ENCODE peak calls at places on chromosomes 7 and 10, in five cellular contexts. X is skeletal muscle cell; U is EH; G is activated CD4-positive, alpha-beta T cell treated with anti-CD3 and anti-CD28 coated beads, Interleukin-2, amount 50 U/mL, for 48 hours; F is colonic mucosa. L is an unnamed sample.

GRCh38 chr7:3859436-3859835 is 558.4 kb downstream of the SDK1 start:
- DNase-seq in U (no peak), F (no peak), G (no peak), X (no peak), L (no peak)

GRCh38 chr10:131180086-131180485 is 131.4 kb downstream of the TCERG1L start:
- DNase-seq in X (no peak), G (no peak), U (no peak), F (no peak), L (no peak)

GRCh38 chr10:116385311-116385710 is 42.3 kb upstream of the PNLIPRP3 start:
- DNase-seq in X (no peak), G (no peak), F (no peak), U (no peak), L (no peak)

GRCh38 chr10:111515264-111515663 is 438.4 kb downstream of the ADRA2A start:
- DNase-seq in X (no peak), F (no peak), U (no peak), G (no peak), L (no peak)

GRCh38 chr7:47327698-47328391 is 254.1 kb downstream of the TNS3 start:
- DNase-seq in U (peak), F (peak), G (no peak), X (peak), L (peak)

GRCh38 chr10:6592080-6592479 is 12.0 kb upstream of the PRKCQ start:
- DNase-seq in G (no peak), X (no peak), U (no peak), F (no peak), L (no peak)

GRCh38 chr7:107940951-107941350 is 50.0 kb downstream of the DLD start:
- DNase-seq in X (no peak), U (no peak), F (no peak), G (no peak), L (no peak)

GRCh38 chr7:3544202-3544601 is 243.2 kb downstream of the SDK1 start:
- DNase-seq in X (no peak), F (no peak), G (no peak), U (no peak), L (no peak)

GRCh38 chr10:119335671-119336353 is 128.4 kb downstream of the GRK5 start:
- DNase-seq in G (no peak), U (peak), F (no peak), X (no peak), L (no peak)

GRCh38 chr7:87345962-87346371 is 503 bp downstream of the CROT start:
- DNase-seq in X (no peak), U (no peak), F (no peak), G (no peak), L (no peak)

GRCh38 chr10:49599546-49599945 is 10.6 kb upstream of the SLC18A3 start:
- DNase-seq in G (no peak), U (no peak), X (no peak), F (peak), L (no peak)

GRCh38 chr7:135204271-135204872 is 7.0 kb downstream of the WDR91 start:
- DNase-seq in U (peak), X (no peak), F (no peak), G (no peak), L (no peak)

GRCh38 chr7:95545007-95545615 is 51.2 kb downstream of the PDK4 start:
- DNase-seq in F (peak), X (peak), G (no peak), U (peak), L (peak)

GRCh38 chr7:47759056-47759706 is 177.3 kb upstream of the TNS3 start:
- DNase-seq in G (no peak), X (no peak), F (no peak), U (peak), L (no peak)

GRCh38 chr7:124723012-124723411 is 42.6 kb downstream of the GPR37 start:
- DNase-seq in G (no peak), X (peak), U (peak), F (no peak), L (no peak)

GRCh38 chr7:152583006-152583405 is 92.9 kb downstream of the XRCC2 start:
- DNase-seq in X (no peak), F (no peak), G (no peak), U (no peak), L (no peak)

GRCh38 chr10:98096731-98097130 is 37.7 kb upstream of the R3HCC1L start:
- DNase-seq in X (no peak), G (no peak), U (no peak), F (no peak), L (no peak)

GRCh38 chr7:4665661-4666060 is 16.4 kb upstream of the FOXK1 start:
- DNase-seq in G (no peak), X (peak), F (no peak), U (peak), L (no peak)

GRCh38 chr7:38448842-38449241 is 175.4 kb upstream of the TARP start:
- DNase-seq in X (no peak), U (no peak), F (no peak), G (no peak), L (no peak)

GRCh38 chr7:167976-168791 is 24.2 kb upstream of the FAM20C start:
- DNase-seq in G (no peak), U (no peak), F (peak), X (no peak), L (no peak)

GRCh38 chr7:11473807-11474424 is 358.1 kb downstream of the THSD7A start:
- DNase-seq in G (no peak), F (no peak), X (no peak), U (no peak), L (no peak)

GRCh38 chr10:104328916-104329710 is 9.2 kb downstream of the ITPRIP start:
- DNase-seq in X (peak), F (no peak), G (peak), U (peak), L (peak)

GRCh38 chr10:83991986-83992753 is 147.1 kb upstream of the GHITM start:
- DNase-seq in U (peak), F (peak), X (no peak), G (peak), L (peak)

GRCh38 chr10:101851411-101852116 is 8.0 kb upstream of the KCNIP2 start:
- DNase-seq in G (no peak), F (no peak), U (no peak), X (no peak), L (no peak)

GRCh38 chr7:113100091-113100723 is 13.6 kb upstream of the GPR85 start:
- DNase-seq in G (no peak), U (peak), F (no peak), X (peak), L (no peak)

GRCh38 chr10:119651514-119652327 is 541 bp downstream of the BAG3 start:
- DNase-seq in U (no peak), G (peak), F (peak), X (no peak), L (no peak)

GRCh38 chr7:119640326-119640725 is 632.6 kb upstream of the KCND2 start:
- DNase-seq in F (no peak), U (no peak), G (no peak), X (no peak), L (no peak)

GRCh38 chr10:128337860-128338378 is 211.7 kb upstream of the MKI67 start:
- DNase-seq in F (no peak), G (no peak), U (no peak), X (no peak), L (peak)

GRCh38 chr7:140238778-140239652 is 62.2 kb upstream of the KDM7A start:
- DNase-seq in X (no peak), F (peak), U (no peak), G (no peak), L (peak)

GRCh38 chr10:10977978-10978377 is 39.7 kb upstream of the CELF2 start:
- DNase-seq in F (no peak), U (peak), G (no peak), X (no peak), L (no peak)

GRCh38 chr7:29254663-29255062 is 60.1 kb downstream of the CHN2 start:
- DNase-seq in G (no peak), U (no peak), F (no peak), X (no peak), L (no peak)

GRCh38 chr10:11670311-11670825 is 58.9 kb upstream of the USP6NL start:
- DNase-seq in X (no peak), U (no peak), F (no peak), G (no peak), L (no peak)

GRCh38 chr7:105122619-105123018 is 108.6 kb downstream of the KMT2E start:
- DNase-seq in F (no peak), G (no peak), X (no peak), U (no peak), L (no peak)

GRCh38 chr7:2260820-2261219 is 18.8 kb downstream of the NUDT1 start:
- DNase-seq in F (no peak), U (peak), G (no peak), X (no peak), L (no peak)

GRCh38 chr10:119775529-119775928 is 49.7 kb downstream of the INPP5F start:
- DNase-seq in G (no peak), F (no peak), U (no peak), X (no peak), L (no peak)

GRCh38 chr7:97401398-97401797 is 283.9 kb downstream of the SDHAF3 start:
- DNase-seq in G (no peak), F (no peak), X (no peak), U (no peak), L (no peak)

GRCh38 chr10:97813311-97813710 is 36.3 kb upstream of the GOLGA7B start:
- DNase-seq in X (no peak), F (no peak), G (no peak), U (no peak), L (no peak)

GRCh38 chr10:55160904-55161303 is 359.9 kb upstream of the PCDH15 start:
- DNase-seq in F (no peak), U (no peak), G (no peak), X (no peak), L (no peak)

L was measured in mucosa of descending colon.